ENCODE peak calls at places on chromosomes 6 and 20, in nine cellular contexts. One of them, this sample, is unnamed.

GRCh38 chr20:48668451-48668946 is 159.3 kb downstream of the PREX1 start:
- DNase-seq in thoracic aorta: no peak
- DNase-seq in fibroblast of pulmonary artery: peak
- DNase-seq in cardiac fibroblast: peak
- DNase-seq in WERI-Rb-1: no peak
- DNase-seq in HepG2: peak
- DNase-seq in lower lobe of right lung: no peak
- DNase-seq in mucosa of descending colon: peak
- DNase-seq in body of pancreas: no peak
- DNase-seq in this sample: no peak

GRCh38 chr6:81130969-81131368 is 621.5 kb downstream of the TENT5A start:
- DNase-seq in thoracic aorta: no peak
- DNase-seq in fibroblast of pulmonary artery: no peak
- DNase-seq in cardiac fibroblast: no peak
- DNase-seq in WERI-Rb-1: no peak
- DNase-seq in HepG2: no peak
- DNase-seq in lower lobe of right lung: no peak
- DNase-seq in mucosa of descending colon: no peak
- DNase-seq in body of pancreas: no peak
- DNase-seq in this sample: no peak

GRCh38 chr6:105067329-105067728 is 110.4 kb downstream of the LIN28B start:
- DNase-seq in thoracic aorta: no peak
- DNase-seq in fibroblast of pulmonary artery: no peak
- DNase-seq in cardiac fibroblast: no peak
- DNase-seq in WERI-Rb-1: no peak
- DNase-seq in HepG2: peak
- DNase-seq in lower lobe of right lung: no peak
- DNase-seq in mucosa of descending colon: no peak
- DNase-seq in body of pancreas: no peak
- DNase-seq in this sample: no peak

GRCh38 chr20:29430531-29430930 is 1826.9 kb upstream of the DEFB115 start:
- DNase-seq in thoracic aorta: no peak
- DNase-seq in fibroblast of pulmonary artery: no peak
- DNase-seq in cardiac fibroblast: no peak
- DNase-seq in WERI-Rb-1: no peak
- DNase-seq in HepG2: no peak
- DNase-seq in lower lobe of right lung: no peak
- DNase-seq in mucosa of descending colon: no peak
- DNase-seq in body of pancreas: no peak
- DNase-seq in this sample: no peak

GRCh38 chr20:63316502-63316921 is 23.5 kb downstream of the COL20A1 start:
- DNase-seq in thoracic aorta: no peak
- DNase-seq in fibroblast of pulmonary artery: no peak
- DNase-seq in cardiac fibroblast: no peak
- DNase-seq in WERI-Rb-1: no peak
- DNase-seq in HepG2: no peak
- DNase-seq in lower lobe of right lung: peak
- DNase-seq in mucosa of descending colon: no peak
- DNase-seq in body of pancreas: peak
- DNase-seq in this sample: no peak

GRCh38 chr20:9103955-9104354 is 35.1 kb downstream of the PLCB4 start:
- DNase-seq in thoracic aorta: no peak
- DNase-seq in fibroblast of pulmonary artery: no peak
- DNase-seq in cardiac fibroblast: no peak
- DNase-seq in WERI-Rb-1: no peak
- DNase-seq in HepG2: no peak
- DNase-seq in lower lobe of right lung: no peak
- DNase-seq in mucosa of descending colon: no peak
- DNase-seq in body of pancreas: no peak
- DNase-seq in this sample: no peak

GRCh38 chr6:10389739-10390494 is 25.0 kb downstream of the TFAP2A start:
- DNase-seq in thoracic aorta: no peak
- DNase-seq in fibroblast of pulmonary artery: no peak
- DNase-seq in cardiac fibroblast: no peak
- DNase-seq in WERI-Rb-1: no peak
- DNase-seq in HepG2: no peak
- DNase-seq in lower lobe of right lung: no peak
- DNase-seq in mucosa of descending colon: no peak
- DNase-seq in body of pancreas: no peak
- DNase-seq in this sample: no peak

GRCh38 chr6:119308994-119309657 is 40.4 kb downstream of the MAN1A1 start:
- DNase-seq in thoracic aorta: no peak
- DNase-seq in fibroblast of pulmonary artery: no peak
- DNase-seq in cardiac fibroblast: peak
- DNase-seq in WERI-Rb-1: no peak
- DNase-seq in HepG2: peak
- DNase-seq in lower lobe of right lung: no peak
- DNase-seq in mucosa of descending colon: no peak
- DNase-seq in body of pancreas: no peak
- DNase-seq in this sample: no peak

GRCh38 chr20:51259455-51259854 is 236.5 kb upstream of the KCNG1 start:
- DNase-seq in thoracic aorta: no peak
- DNase-seq in fibroblast of pulmonary artery: no peak
- DNase-seq in cardiac fibroblast: no peak
- DNase-seq in WERI-Rb-1: no peak
- DNase-seq in HepG2: no peak
- DNase-seq in lower lobe of right lung: no peak
- DNase-seq in mucosa of descending colon: no peak
- DNase-seq in body of pancreas: no peak
- DNase-seq in this sample: no peak

GRCh38 chr6:170024940-170025339 is 265.9 kb downstream of the DLL1 start:
- DNase-seq in thoracic aorta: no peak
- DNase-seq in fibroblast of pulmonary artery: peak
- DNase-seq in cardiac fibroblast: peak
- DNase-seq in WERI-Rb-1: no peak
- DNase-seq in HepG2: no peak
- DNase-seq in lower lobe of right lung: no peak
- DNase-seq in mucosa of descending colon: peak
- DNase-seq in body of pancreas: peak
- DNase-seq in this sample: no peak

GRCh38 chr20:21710341-21710740 is 4.9 kb downstream of the PAX1 start:
- DNase-seq in thoracic aorta: no peak
- DNase-seq in fibroblast of pulmonary artery: no peak
- DNase-seq in cardiac fibroblast: no peak
- DNase-seq in WERI-Rb-1: no peak
- DNase-seq in HepG2: no peak
- DNase-seq in lower lobe of right lung: no peak
- DNase-seq in mucosa of descending colon: no peak
- DNase-seq in body of pancreas: no peak
- DNase-seq in this sample: no peak

GRCh38 chr6:156885562-156885961 is 108.4 kb downstream of the ARID1B start:
- DNase-seq in thoracic aorta: no peak
- DNase-seq in fibroblast of pulmonary artery: no peak
- DNase-seq in cardiac fibroblast: no peak
- DNase-seq in WERI-Rb-1: no peak
- DNase-seq in HepG2: no peak
- DNase-seq in lower lobe of right lung: no peak
- DNase-seq in mucosa of descending colon: no peak
- DNase-seq in body of pancreas: no peak
- DNase-seq in this sample: no peak

GRCh38 chr20:49938173-49939163 is 2.3 kb downstream of the RNF114 start:
- DNase-seq in thoracic aorta: no peak
- DNase-seq in fibroblast of pulmonary artery: peak
- DNase-seq in cardiac fibroblast: peak
- DNase-seq in WERI-Rb-1: peak
- DNase-seq in HepG2: no peak
- DNase-seq in lower lobe of right lung: no peak
- DNase-seq in mucosa of descending colon: peak
- DNase-seq in body of pancreas: peak
- DNase-seq in this sample: no peak

GRCh38 chr6:37493047-37493995 is 6.4 kb downstream of the CCDC167 start:
- DNase-seq in thoracic aorta: no peak
- DNase-seq in fibroblast of pulmonary artery: no peak
- DNase-seq in cardiac fibroblast: no peak
- DNase-seq in WERI-Rb-1: no peak
- DNase-seq in HepG2: no peak
- DNase-seq in lower lobe of right lung: peak
- DNase-seq in mucosa of descending colon: no peak
- DNase-seq in body of pancreas: peak
- DNase-seq in this sample: no peak

GRCh38 chr6:35219683-35220326 is 6.0 kb downstream of the SCUBE3 start:
- DNase-seq in thoracic aorta: no peak
- DNase-seq in fibroblast of pulmonary artery: no peak
- DNase-seq in cardiac fibroblast: no peak
- DNase-seq in WERI-Rb-1: no peak
- DNase-seq in HepG2: no peak
- DNase-seq in lower lobe of right lung: no peak
- DNase-seq in mucosa of descending colon: no peak
- DNase-seq in body of pancreas: no peak
- DNase-seq in this sample: no peak

GRCh38 chr6:16322666-16323312 is 84.4 kb downstream of the GMPR start:
- DNase-seq in thoracic aorta: peak
- DNase-seq in fibroblast of pulmonary artery: peak
- DNase-seq in cardiac fibroblast: peak
- DNase-seq in WERI-Rb-1: peak
- DNase-seq in HepG2: no peak
- DNase-seq in lower lobe of right lung: no peak
- DNase-seq in mucosa of descending colon: peak
- DNase-seq in body of pancreas: peak
- DNase-seq in this sample: peak

GRCh38 chr6:33428891-33429744 is 9.3 kb downstream of the SYNGAP1 start:
- DNase-seq in thoracic aorta: no peak
- DNase-seq in fibroblast of pulmonary artery: no peak
- DNase-seq in cardiac fibroblast: no peak
- DNase-seq in WERI-Rb-1: no peak
- DNase-seq in HepG2: no peak
- DNase-seq in lower lobe of right lung: no peak
- DNase-seq in mucosa of descending colon: no peak
- DNase-seq in body of pancreas: no peak
- DNase-seq in this sample: no peak

GRCh38 chr6:33430991-33431879 is 11.4 kb downstream of the SYNGAP1 start:
- DNase-seq in thoracic aorta: no peak
- DNase-seq in fibroblast of pulmonary artery: peak
- DNase-seq in cardiac fibroblast: peak
- DNase-seq in WERI-Rb-1: peak
- DNase-seq in HepG2: peak
- DNase-seq in lower lobe of right lung: peak
- DNase-seq in mucosa of descending colon: peak
- DNase-seq in body of pancreas: peak
- DNase-seq in this sample: peak

GRCh38 chr6:33429745-33430042 is 9.8 kb downstream of the SYNGAP1 start:
- DNase-seq in thoracic aorta: no peak
- DNase-seq in fibroblast of pulmonary artery: no peak
- DNase-seq in cardiac fibroblast: no peak
- DNase-seq in WERI-Rb-1: no peak
- DNase-seq in HepG2: no peak
- DNase-seq in lower lobe of right lung: no peak
- DNase-seq in mucosa of descending colon: no peak
- DNase-seq in body of pancreas: no peak
- DNase-seq in this sample: no peak

GRCh38 chr6:33431880-33432541 is 12.1 kb downstream of the SYNGAP1 start:
- DNase-seq in thoracic aorta: no peak
- DNase-seq in fibroblast of pulmonary artery: no peak
- DNase-seq in cardiac fibroblast: no peak
- DNase-seq in WERI-Rb-1: no peak
- DNase-seq in HepG2: no peak
- DNase-seq in lower lobe of right lung: peak
- DNase-seq in mucosa of descending colon: no peak
- DNase-seq in body of pancreas: no peak
- DNase-seq in this sample: peak

DNA sequence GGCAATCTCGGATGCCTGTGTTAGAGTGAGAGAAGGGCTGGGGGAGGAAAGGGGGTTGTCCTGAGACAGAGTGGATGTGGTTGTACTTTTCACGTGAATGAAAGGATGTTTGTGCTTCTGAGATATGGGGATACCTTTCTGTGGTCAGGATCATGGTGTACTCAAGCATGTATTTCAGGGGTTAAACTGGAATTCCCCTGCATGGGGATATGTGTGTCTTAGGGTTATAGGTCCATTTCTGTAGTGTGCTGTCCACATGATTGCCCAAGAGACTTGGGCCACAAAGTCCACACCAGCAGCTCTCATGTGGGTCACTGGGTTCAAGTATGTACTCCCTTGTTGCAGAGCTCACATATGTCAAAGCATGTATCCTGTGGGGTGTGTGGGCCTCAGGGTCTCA is 10.5 kb downstream of the SYNGAP1 start:
- DNase-seq in thoracic aorta: no peak
- DNase-seq in fibroblast of pulmonary artery: no peak
- DNase-seq in cardiac fibroblast: no peak
- DNase-seq in WERI-Rb-1: no peak
- DNase-seq in HepG2: no peak
- DNase-seq in lower lobe of right lung: no peak
- DNase-seq in mucosa of descending colon: no peak
- DNase-seq in body of pancreas: no peak
- DNase-seq in this sample: peak
- H3K4me3 ChIP-seq in thoracic aorta: no peak
- H3K4me3 ChIP-seq in fibroblast of pulmonary artery: no peak
- H3K4me3 ChIP-seq in cardiac fibroblast: no peak
- H3K4me3 ChIP-seq in WERI-Rb-1: no peak
- H3K4me3 ChIP-seq in HepG2: no peak
- H3K4me3 ChIP-seq in lower lobe of right lung: no peak
- H3K4me3 ChIP-seq in mucosa of descending colon: no peak
- H3K4me3 ChIP-seq in body of pancreas: no peak
- H3K4me3 ChIP-seq in this sample: no peak

DNA sequence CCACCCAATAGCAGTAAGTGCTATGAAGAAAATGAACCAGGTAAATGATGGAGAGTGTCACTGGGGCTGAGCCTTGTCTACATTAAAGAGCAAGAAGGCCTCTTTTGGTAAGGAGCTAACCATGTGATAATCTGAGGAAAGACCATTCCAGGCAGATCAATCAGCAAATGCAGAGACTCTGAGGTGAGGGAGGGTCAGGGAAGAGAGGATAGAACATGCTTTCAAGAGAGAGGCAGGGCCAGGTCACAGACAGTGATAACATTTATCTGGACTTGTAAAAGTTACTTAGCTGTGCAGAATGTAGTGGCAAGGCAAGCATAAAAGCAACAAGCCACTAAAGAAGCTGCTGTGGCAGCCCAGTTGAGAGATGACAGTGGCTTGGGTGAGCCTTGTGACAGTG is 197.3 kb downstream of the TASP1 start:
- DNase-seq in thoracic aorta: no peak
- DNase-seq in fibroblast of pulmonary artery: no peak
- DNase-seq in cardiac fibroblast: no peak
- DNase-seq in WERI-Rb-1: peak
- DNase-seq in HepG2: no peak
- DNase-seq in lower lobe of right lung: no peak
- DNase-seq in mucosa of descending colon: no peak
- DNase-seq in body of pancreas: no peak
- DNase-seq in this sample: no peak
- TF ChIP-seq CTCF in thoracic aorta: no peak
- TF ChIP-seq CTCF in fibroblast of pulmonary artery: no peak
- TF ChIP-seq CTCF in cardiac fibroblast: no peak
- TF ChIP-seq CTCF in WERI-Rb-1: no peak
- TF ChIP-seq CTCF in HepG2: no peak
- TF ChIP-seq CTCF in lower lobe of right lung: no peak
- TF ChIP-seq CTCF in mucosa of descending colon: no peak
- TF ChIP-seq CTCF in body of pancreas: no peak
- TF ChIP-seq CTCF in this sample: no peak

GRCh38 chr6:68655028-68655427 is 19.9 kb downstream of the ADGRB3 start:
- DNase-seq in thoracic aorta: no peak
- DNase-seq in fibroblast of pulmonary artery: no peak
- DNase-seq in cardiac fibroblast: no peak
- DNase-seq in WERI-Rb-1: no peak
- DNase-seq in HepG2: no peak
- DNase-seq in lower lobe of right lung: no peak
- DNase-seq in mucosa of descending colon: no peak
- DNase-seq in body of pancreas: no peak
- DNase-seq in this sample: no peak
- H3K4me3 ChIP-seq in thoracic aorta: no peak
- H3K4me3 ChIP-seq in fibroblast of pulmonary artery: no peak
- H3K4me3 ChIP-seq in cardiac fibroblast: no peak
- H3K4me3 ChIP-seq in WERI-Rb-1: no peak
- H3K4me3 ChIP-seq in HepG2: no peak
- H3K4me3 ChIP-seq in lower lobe of right lung: no peak
- H3K4me3 ChIP-seq in mucosa of descending colon: no peak
- H3K4me3 ChIP-seq in body of pancreas: no peak
- H3K4me3 ChIP-seq in this sample: no peak

GRCh38 chr20:31547017-31547675 is 32.9 kb downstream of the HM13 start:
- DNase-seq in thoracic aorta: no peak
- DNase-seq in fibroblast of pulmonary artery: peak
- DNase-seq in cardiac fibroblast: no peak
- DNase-seq in WERI-Rb-1: peak
- DNase-seq in HepG2: peak
- DNase-seq in lower lobe of right lung: peak
- DNase-seq in mucosa of descending colon: peak
- DNase-seq in body of pancreas: peak
- DNase-seq in this sample: peak
- TF ChIP-seq CTCF in thoracic aorta: no peak
- TF ChIP-seq CTCF in fibroblast of pulmonary artery: no peak
- TF ChIP-seq CTCF in cardiac fibroblast: no peak
- TF ChIP-seq CTCF in WERI-Rb-1: no peak
- TF ChIP-seq CTCF in HepG2: peak
- TF ChIP-seq CTCF in lower lobe of right lung: peak
- TF ChIP-seq CTCF in mucosa of descending colon: no peak
- TF ChIP-seq CTCF in body of pancreas: no peak
- TF ChIP-seq CTCF in this sample: no peak

This sample was measured in GM12865.